ENCODE peak calls at places on chromosome 7, in five cellular contexts. Z is RCC 7860, V is fibroblast of mammary gland, H is dermis blood vessel endothelial cell, E is HEK293T. P is an unnamed sample.

GRCh38 chr7:74043523-74043951 is 15.6 kb downstream of the ELN start:
- DNase-seq in E (no peak), H (no peak), Z (no peak), V (peak; percentile 63), P (peak; percentile 74)

GRCh38 chr7:140581411-140581810 is 59.2 kb downstream of the DENND2A start:
- DNase-seq in V (no peak), H (no peak), E (no peak), Z (no peak), P (no peak)

GRCh38 chr7:95205821-95206220 is 118.5 kb downstream of the PON1 start:
- DNase-seq in E (no peak), H (no peak), Z (peak; percentile 81), V (peak; percentile 87), P (peak; percentile 23)

GRCh38 chr7:111029574-111030357 is 61.2 kb upstream of the LRRN3 start:
- DNase-seq in V (peak; percentile 55), Z (no peak), E (no peak), H (peak; percentile 70), P (peak; percentile 7)

GRCh38 chr7:22137026-22137425 is 191.3 kb upstream of the CDCA7L start:
- DNase-seq in Z (no peak), V (peak; percentile 12), H (no peak), E (no peak), P (peak; percentile 12)

GRCh38 chr7:98810166-98810802 is 59.5 kb downstream of the TMEM130 start:
- DNase-seq in Z (no peak), V (no peak), E (no peak), H (no peak), P (no peak)

GRCh38 chr7:137576481-137576880 is 232.9 kb upstream of the PTN start:
- DNase-seq in V (no peak), Z (no peak), E (no peak), H (no peak), P (no peak)

GRCh38 chr7:43296306-43296705 is 183.9 kb downstream of the HECW1 start:
- DNase-seq in E (peak; percentile 54), Z (no peak), H (no peak), V (peak; percentile 5), P (peak; percentile 86)

GRCh38 chr7:100444311-100445278 is 8.3 kb upstream of the PPP1R35 start:
- DNase-seq in H (peak; percentile 98), Z (peak; percentile 86), E (no peak), V (peak; percentile 94), P (peak; percentile 58)

GRCh38 chr7:87216701-87217508 is 2.6 kb downstream of the TMEM243 start:
- DNase-seq in V (no peak), E (no peak), H (peak; percentile 65), Z (peak; percentile 97), P (no peak)

GRCh38 chr7:2613926-2614613 is 17.7 kb upstream of the TTYH3 start:
- DNase-seq in E (no peak), V (peak; percentile 55), H (no peak), Z (no peak), P (peak; percentile 48)

GRCh38 chr7:88091988-88092675 is 127.7 kb downstream of the SRI start:
- DNase-seq in Z (no peak), V (no peak), E (no peak), H (no peak), P (no peak)

GRCh38 chr7:11366118-11366517 is 392.4 kb downstream of the PHF14 start:
- DNase-seq in H (no peak), Z (no peak), E (no peak), V (no peak), P (no peak)

GRCh38 chr7:143012409-143012808 is 14.5 kb downstream of the OR9A2 start:
- DNase-seq in H (no peak), Z (no peak), E (no peak), V (peak; percentile 50), P (no peak)

GRCh38 chr7:1798191-1798590 is 128.1 kb downstream of the ELFN1 start:
- DNase-seq in V (no peak), Z (no peak), H (no peak), E (no peak), P (no peak)

GRCh38 chr7:37424995-37425394 is 23.7 kb downstream of the ELMO1 start:
- DNase-seq in Z (no peak), V (no peak), H (no peak), E (no peak), P (no peak)

GRCh38 chr7:218316-218715 is 25.9 kb downstream of the FAM20C start:
- DNase-seq in E (no peak), Z (no peak), H (no peak), V (no peak), P (no peak)

GRCh38 chr7:144907577-144907976 is 71.7 kb upstream of the TPK1 start:
- DNase-seq in Z (no peak), E (no peak), V (no peak), H (no peak), P (no peak)

GRCh38 chr7:143499246-143499645 is 21.6 kb downstream of the TAS2R41 start:
- DNase-seq in H (peak; percentile 98), V (peak; percentile 60), Z (no peak), E (no peak), P (peak; percentile 31)

GRCh38 chr7:130141161-130141857 is 63.9 kb downstream of the TMEM209 start:
- DNase-seq in E (no peak), V (peak; percentile 74), Z (no peak), H (peak; percentile 57), P (peak; percentile 55)

GRCh38 chr7:12067156-12067831 is 143.8 kb upstream of the TMEM106B start:
- DNase-seq in Z (peak; percentile 16), E (peak; percentile 36), V (peak; percentile 48), H (peak; percentile 77), P (peak; percentile 71)

GRCh38 chr7:98369726-98370125 is 31.2 kb downstream of the BAIAP2L1 start:
- DNase-seq in E (no peak), V (no peak), Z (no peak), H (no peak), P (no peak)

GRCh38 chr7:142391191-142391992 is 133.5 kb upstream of the PRSS58 start:
- DNase-seq in V (no peak), E (peak; percentile 46), Z (no peak), H (no peak), P (peak; percentile 18)

GRCh38 chr7:91953618-91954017 is 13.0 kb downstream of the AKAP9 start:
- DNase-seq in Z (no peak), E (no peak), H (peak; percentile 52), V (no peak), P (peak; percentile 21)

GRCh38 chr7:129376076-129376777 is 58.0 kb upstream of the STRIP2 start:
- DNase-seq in V (peak; percentile 38), H (peak; percentile 65), Z (peak; percentile 34), E (peak; percentile 51), P (peak; percentile 32)

GRCh38 chr7:8481752-8482446 is 48.5 kb downstream of the NXPH1 start:
- DNase-seq in H (no peak), Z (no peak), V (no peak), E (no peak), P (no peak)

GRCh38 chr7:132618956-132619305 is 42.7 kb upstream of the PLXNA4 start:
- DNase-seq in E (no peak), H (peak; percentile 49), Z (peak; percentile 18), V (peak; percentile 24), P (peak; percentile 49)

GRCh38 chr7:44224216-44224950 is 23.6 kb downstream of the YKT6 start:
- DNase-seq in Z (no peak), V (no peak), H (no peak), E (no peak), P (no peak)

GRCh38 chr7:26515462-26515861 is 223.8 kb downstream of the SNX10 start:
- DNase-seq in E (no peak), H (no peak), Z (peak; percentile 13), V (no peak), P (no peak)

GRCh38 chr7:156614434-156615264 is 25.9 kb upstream of the RNF32 start:
- DNase-seq in Z (no peak), H (no peak), V (no peak), E (no peak), P (no peak)

GRCh38 chr7:92695308-92696261 is 105.4 kb upstream of the FAM133B start:
- DNase-seq in E (peak; percentile 49), H (peak; percentile 63), Z (peak; percentile 93), V (peak; percentile 93), P (peak; percentile 95)

GRCh38 chr7:134669845-134670373 is 23.3 kb downstream of the BPGM start:
- DNase-seq in V (peak; percentile 78), E (no peak), Z (peak; percentile 93), H (peak; percentile 98), P (peak; percentile 90)

GRCh38 chr7:130971297-130971696 is 237.3 kb upstream of the KLF14 start:
- DNase-seq in E (no peak), V (no peak), H (no peak), Z (no peak), P (no peak)